ENCODE peak calls at places on chromosomes 2 and 18, in four cellular contexts. L, D, F and H are unnamed samples.

GRCh38 chr18:45690975-45691815 is 32.8 kb upstream of the SLC14A1 start:
- DNase-seq in F (peak), L (peak), D (peak), H (peak)

GRCh38 chr2:205699554-205700289 is 17.4 kb downstream of the NRP2 start:
- DNase-seq in L (no peak), F (no peak), D (no peak), H (no peak)

GRCh38 chr2:80073134-80073561 is 231.4 kb downstream of the LRRTM1 start:
- DNase-seq in F (peak), L (peak), D (peak), H (no peak)

GRCh38 chr18:27595121-27595848 is 410.2 kb upstream of the CHST9 start:
- DNase-seq in D (no peak), L (no peak), F (no peak), H (no peak)

GRCh38 chr2:96145028-96145939 is at the start of gene DUSP2:
- DNase-seq in F (no peak), D (peak), L (peak), H (peak)

GRCh38 chr2:234476766-234477165 is 20.1 kb downstream of the ARL4C start:
- DNase-seq in D (no peak), L (no peak), F (peak), H (no peak)

GRCh38 chr2:195498176-195498575 is 158.8 kb upstream of the SLC39A10 start:
- DNase-seq in L (no peak), D (peak), F (no peak), H (peak)

GRCh38 chr2:8538951-8539621 is 142.8 kb upstream of the ID2 start:
- DNase-seq in F (no peak), D (no peak), L (no peak), H (no peak)

GRCh38 chr2:118675531-118675930 is 171.9 kb downstream of the EN1 start:
- DNase-seq in L (no peak), D (no peak), F (no peak), H (no peak)